ENCODE peak calls at places on chromosomes 12 and 14, in ten cellular contexts. One of them, this sample, is unnamed.

GRCh38 chr12:109723311-109723791 is 9.7 kb downstream of the FAM222A start:
- DNase-seq in psoas muscle: peak; percentile 87
- DNase-seq in CD8-positive, alpha-beta T cell: no peak
- DNase-seq in spleen: no peak
- DNase-seq in OCI-LY7: no peak
- DNase-seq in PC-9: no peak
- DNase-seq in effector memory CD4-positive, alpha-beta T cell: no peak
- DNase-seq in pancreas: peak; percentile 86
- DNase-seq in astrocyte: no peak
- DNase-seq in CD8-positive, alpha-beta memory T cell: no peak
- DNase-seq in this sample: no peak

GRCh38 chr12:110531741-110532333 is 29.7 kb downstream of the RAD9B start:
- DNase-seq in psoas muscle: no peak
- DNase-seq in CD8-positive, alpha-beta T cell: no peak
- DNase-seq in spleen: no peak
- DNase-seq in OCI-LY7: no peak
- DNase-seq in PC-9: no peak
- DNase-seq in effector memory CD4-positive, alpha-beta T cell: no peak
- DNase-seq in pancreas: no peak
- DNase-seq in astrocyte: peak; percentile 78
- DNase-seq in CD8-positive, alpha-beta memory T cell: no peak
- DNase-seq in this sample: no peak

GRCh38 chr14:68245146-68246073 is 425.8 kb downstream of the RAD51B start:
- DNase-seq in psoas muscle: no peak
- DNase-seq in CD8-positive, alpha-beta T cell: no peak
- DNase-seq in spleen: no peak
- DNase-seq in OCI-LY7: no peak
- DNase-seq in PC-9: no peak
- DNase-seq in effector memory CD4-positive, alpha-beta T cell: no peak
- DNase-seq in pancreas: no peak
- DNase-seq in astrocyte: peak; percentile 67
- DNase-seq in CD8-positive, alpha-beta memory T cell: no peak
- DNase-seq in this sample: no peak

GRCh38 chr14:80136358-80136757 is 74.9 kb downstream of the DIO2 start:
- DNase-seq in psoas muscle: no peak
- DNase-seq in CD8-positive, alpha-beta T cell: no peak
- DNase-seq in spleen: no peak
- DNase-seq in OCI-LY7: peak; percentile 62
- DNase-seq in PC-9: peak; percentile 46
- DNase-seq in effector memory CD4-positive, alpha-beta T cell: no peak
- DNase-seq in pancreas: no peak
- DNase-seq in astrocyte: peak; percentile 6
- DNase-seq in CD8-positive, alpha-beta memory T cell: no peak
- DNase-seq in this sample: peak; percentile 86

GRCh38 chr12:6767301-6767591 is 1.1 kb downstream of the PTMS start:
- DNase-seq in psoas muscle: no peak
- DNase-seq in CD8-positive, alpha-beta T cell: no peak
- DNase-seq in spleen: no peak
- DNase-seq in OCI-LY7: no peak
- DNase-seq in PC-9: no peak
- DNase-seq in effector memory CD4-positive, alpha-beta T cell: no peak
- DNase-seq in pancreas: no peak
- DNase-seq in astrocyte: no peak
- DNase-seq in CD8-positive, alpha-beta memory T cell: no peak
- DNase-seq in this sample: no peak

GRCh38 chr12:120721866-120722265 is 3.8 kb upstream of the ACADS start:
- DNase-seq in psoas muscle: no peak
- DNase-seq in CD8-positive, alpha-beta T cell: no peak
- DNase-seq in spleen: peak; percentile 15
- DNase-seq in OCI-LY7: peak; percentile 61
- DNase-seq in PC-9: no peak
- DNase-seq in effector memory CD4-positive, alpha-beta T cell: no peak
- DNase-seq in pancreas: no peak
- DNase-seq in astrocyte: no peak
- DNase-seq in CD8-positive, alpha-beta memory T cell: no peak
- DNase-seq in this sample: no peak

GRCh38 chr12:110159671-110160245 is 35.6 kb downstream of the IFT81 start:
- DNase-seq in psoas muscle: no peak
- DNase-seq in CD8-positive, alpha-beta T cell: no peak
- DNase-seq in spleen: no peak
- DNase-seq in OCI-LY7: no peak
- DNase-seq in PC-9: no peak
- DNase-seq in effector memory CD4-positive, alpha-beta T cell: no peak
- DNase-seq in pancreas: no peak
- DNase-seq in astrocyte: no peak
- DNase-seq in CD8-positive, alpha-beta memory T cell: no peak
- DNase-seq in this sample: no peak

GRCh38 chr14:42140001-42140400 is 533.3 kb downstream of the LRFN5 start:
- DNase-seq in psoas muscle: no peak
- DNase-seq in CD8-positive, alpha-beta T cell: no peak
- DNase-seq in spleen: no peak
- DNase-seq in OCI-LY7: no peak
- DNase-seq in PC-9: no peak
- DNase-seq in effector memory CD4-positive, alpha-beta T cell: no peak
- DNase-seq in pancreas: no peak
- DNase-seq in astrocyte: peak; percentile 5
- DNase-seq in CD8-positive, alpha-beta memory T cell: no peak
- DNase-seq in this sample: no peak

GRCh38 chr12:110804406-110804805 is 42.4 kb upstream of the CCDC63 start:
- DNase-seq in psoas muscle: no peak
- DNase-seq in CD8-positive, alpha-beta T cell: no peak
- DNase-seq in spleen: no peak
- DNase-seq in OCI-LY7: no peak
- DNase-seq in PC-9: no peak
- DNase-seq in effector memory CD4-positive, alpha-beta T cell: no peak
- DNase-seq in pancreas: no peak
- DNase-seq in astrocyte: no peak
- DNase-seq in CD8-positive, alpha-beta memory T cell: no peak
- DNase-seq in this sample: no peak

GRCh38 chr12:132392389-132393244 is 63.2 kb upstream of the GALNT9 start:
- DNase-seq in psoas muscle: peak; percentile 32
- DNase-seq in CD8-positive, alpha-beta T cell: no peak
- DNase-seq in spleen: peak; percentile 55
- DNase-seq in OCI-LY7: no peak
- DNase-seq in PC-9: no peak
- DNase-seq in effector memory CD4-positive, alpha-beta T cell: no peak
- DNase-seq in pancreas: no peak
- DNase-seq in astrocyte: no peak
- DNase-seq in CD8-positive, alpha-beta memory T cell: no peak
- DNase-seq in this sample: no peak

GRCh38 chr12:126747530-126748149 is 1519.3 kb upstream of the TMEM132C start:
- DNase-seq in psoas muscle: peak; percentile 60
- DNase-seq in CD8-positive, alpha-beta T cell: peak; percentile 31
- DNase-seq in spleen: peak; percentile 83
- DNase-seq in OCI-LY7: peak; percentile 38
- DNase-seq in PC-9: no peak
- DNase-seq in effector memory CD4-positive, alpha-beta T cell: peak; percentile 6
- DNase-seq in pancreas: peak; percentile 60
- DNase-seq in astrocyte: peak; percentile 6
- DNase-seq in CD8-positive, alpha-beta memory T cell: peak; percentile 65
- DNase-seq in this sample: no peak

GRCh38 chr12:63038361-63039100 is 103.6 kb upstream of the PPM1H start:
- DNase-seq in psoas muscle: no peak
- DNase-seq in CD8-positive, alpha-beta T cell: no peak
- DNase-seq in spleen: no peak
- DNase-seq in OCI-LY7: no peak
- DNase-seq in PC-9: no peak
- DNase-seq in effector memory CD4-positive, alpha-beta T cell: no peak
- DNase-seq in pancreas: no peak
- DNase-seq in astrocyte: no peak
- DNase-seq in CD8-positive, alpha-beta memory T cell: no peak
- DNase-seq in this sample: no peak

GRCh38 chr14:22438742-22439141 is 150.3 kb downstream of the DAD1 start:
- DNase-seq in psoas muscle: no peak
- DNase-seq in CD8-positive, alpha-beta T cell: no peak
- DNase-seq in spleen: no peak
- DNase-seq in OCI-LY7: no peak
- DNase-seq in PC-9: no peak
- DNase-seq in effector memory CD4-positive, alpha-beta T cell: no peak
- DNase-seq in pancreas: no peak
- DNase-seq in astrocyte: no peak
- DNase-seq in CD8-positive, alpha-beta memory T cell: no peak
- DNase-seq in this sample: no peak

GRCh38 chr12:93098077-93098476 is 169.0 kb upstream of the EEA1 start:
- DNase-seq in psoas muscle: peak; percentile 68
- DNase-seq in CD8-positive, alpha-beta T cell: peak; percentile 51
- DNase-seq in spleen: peak; percentile 78
- DNase-seq in OCI-LY7: peak; percentile 87
- DNase-seq in PC-9: no peak
- DNase-seq in effector memory CD4-positive, alpha-beta T cell: peak; percentile 9
- DNase-seq in pancreas: peak; percentile 45
- DNase-seq in astrocyte: no peak
- DNase-seq in CD8-positive, alpha-beta memory T cell: peak; percentile 75
- DNase-seq in this sample: no peak

DNA sequence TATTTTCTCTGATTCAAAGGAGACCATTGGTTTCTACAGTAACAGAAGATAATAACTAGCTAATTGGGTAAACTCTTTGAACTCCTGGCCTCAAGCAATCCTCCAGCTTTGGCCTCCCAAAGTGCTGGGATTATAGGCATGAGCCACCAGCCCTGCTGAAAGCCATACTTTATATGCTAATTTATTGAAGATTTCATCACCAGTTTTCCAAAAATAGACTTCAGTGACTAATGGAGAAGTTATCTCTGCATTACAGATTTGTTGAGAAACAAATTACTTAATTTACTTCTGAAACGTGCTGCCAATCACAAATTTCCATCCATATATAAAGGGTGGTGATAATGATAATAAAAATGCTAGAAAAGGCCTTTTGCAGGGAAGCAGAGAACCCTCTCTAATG is 1758.1 kb upstream of the SEL1L start:
- DNase-seq in psoas muscle: no peak
- DNase-seq in CD8-positive, alpha-beta T cell: no peak
- DNase-seq in spleen: no peak
- DNase-seq in OCI-LY7: no peak
- DNase-seq in PC-9: no peak
- DNase-seq in effector memory CD4-positive, alpha-beta T cell: no peak
- DNase-seq in pancreas: no peak
- DNase-seq in astrocyte: no peak
- DNase-seq in CD8-positive, alpha-beta memory T cell: no peak
- DNase-seq in this sample: no peak
- H3K27ac ChIP-seq in psoas muscle: no peak overlapping the region
- H3K27ac ChIP-seq in CD8-positive, alpha-beta T cell: no peak overlapping the region
- H3K27ac ChIP-seq in spleen: no peak overlapping the region
- H3K27ac ChIP-seq in OCI-LY7: no peak overlapping the region
- H3K27ac ChIP-seq in PC-9: no peak overlapping the region
- H3K27ac ChIP-seq in effector memory CD4-positive, alpha-beta T cell: no peak overlapping the region
- H3K27ac ChIP-seq in pancreas: no peak overlapping the region
- H3K27ac ChIP-seq in astrocyte: no peak overlapping the region
- H3K27ac ChIP-seq in CD8-positive, alpha-beta memory T cell: no peak overlapping the region
- H3K27ac ChIP-seq in this sample: no peak overlapping the region

GRCh38 chr12:3253682-3254275 is 176.6 kb downstream of the TSPAN9 start:
- DNase-seq in psoas muscle: no peak
- DNase-seq in CD8-positive, alpha-beta T cell: no peak
- DNase-seq in spleen: no peak
- DNase-seq in OCI-LY7: no peak
- DNase-seq in PC-9: no peak
- DNase-seq in effector memory CD4-positive, alpha-beta T cell: no peak
- DNase-seq in pancreas: no peak
- DNase-seq in astrocyte: no peak
- DNase-seq in CD8-positive, alpha-beta memory T cell: no peak
- DNase-seq in this sample: no peak
- H3K27ac ChIP-seq in psoas muscle: peak overlapping the region; percentile 96
- H3K27ac ChIP-seq in CD8-positive, alpha-beta T cell: no peak overlapping the region
- H3K27ac ChIP-seq in spleen: no peak overlapping the region
- H3K27ac ChIP-seq in OCI-LY7: no peak overlapping the region
- H3K27ac ChIP-seq in PC-9: no peak overlapping the region
- H3K27ac ChIP-seq in effector memory CD4-positive, alpha-beta T cell: no peak overlapping the region
- H3K27ac ChIP-seq in pancreas: no peak overlapping the region
- H3K27ac ChIP-seq in astrocyte: no peak overlapping the region
- H3K27ac ChIP-seq in CD8-positive, alpha-beta memory T cell: no peak overlapping the region
- H3K27ac ChIP-seq in this sample: no peak overlapping the region

GRCh38 chr12:11743748-11744147 is 94.3 kb downstream of the ETV6 start:
- DNase-seq in psoas muscle: no peak
- DNase-seq in CD8-positive, alpha-beta T cell: no peak
- DNase-seq in spleen: no peak
- DNase-seq in OCI-LY7: no peak
- DNase-seq in PC-9: no peak
- DNase-seq in effector memory CD4-positive, alpha-beta T cell: no peak
- DNase-seq in pancreas: no peak
- DNase-seq in astrocyte: no peak
- DNase-seq in CD8-positive, alpha-beta memory T cell: no peak
- DNase-seq in this sample: no peak

GRCh38 chr12:11746024-11746771 is 96.7 kb downstream of the ETV6 start:
- DNase-seq in psoas muscle: no peak
- DNase-seq in CD8-positive, alpha-beta T cell: no peak
- DNase-seq in spleen: no peak
- DNase-seq in OCI-LY7: peak; percentile 51
- DNase-seq in PC-9: peak; percentile 70
- DNase-seq in effector memory CD4-positive, alpha-beta T cell: no peak
- DNase-seq in pancreas: no peak
- DNase-seq in astrocyte: peak; percentile 79
- DNase-seq in CD8-positive, alpha-beta memory T cell: no peak
- DNase-seq in this sample: peak; percentile 97

GRCh38 chr12:11745112-11745511 is 95.6 kb downstream of the ETV6 start:
- DNase-seq in psoas muscle: no peak
- DNase-seq in CD8-positive, alpha-beta T cell: no peak
- DNase-seq in spleen: no peak
- DNase-seq in OCI-LY7: no peak
- DNase-seq in PC-9: no peak
- DNase-seq in effector memory CD4-positive, alpha-beta T cell: no peak
- DNase-seq in pancreas: no peak
- DNase-seq in astrocyte: no peak
- DNase-seq in CD8-positive, alpha-beta memory T cell: no peak
- DNase-seq in this sample: no peak

GRCh38 chr12:11741434-11742092 is 92.1 kb downstream of the ETV6 start:
- DNase-seq in psoas muscle: no peak
- DNase-seq in CD8-positive, alpha-beta T cell: no peak
- DNase-seq in spleen: no peak
- DNase-seq in OCI-LY7: no peak
- DNase-seq in PC-9: peak; percentile 46
- DNase-seq in effector memory CD4-positive, alpha-beta T cell: no peak
- DNase-seq in pancreas: no peak
- DNase-seq in astrocyte: no peak
- DNase-seq in CD8-positive, alpha-beta memory T cell: no peak
- DNase-seq in this sample: no peak

GRCh38 chr12:11743333-11743732 is 93.9 kb downstream of the ETV6 start:
- DNase-seq in psoas muscle: no peak
- DNase-seq in CD8-positive, alpha-beta T cell: no peak
- DNase-seq in spleen: no peak
- DNase-seq in OCI-LY7: no peak
- DNase-seq in PC-9: no peak
- DNase-seq in effector memory CD4-positive, alpha-beta T cell: no peak
- DNase-seq in pancreas: no peak
- DNase-seq in astrocyte: no peak
- DNase-seq in CD8-positive, alpha-beta memory T cell: no peak
- DNase-seq in this sample: no peak
- H3K27ac ChIP-seq in psoas muscle: no peak overlapping the region
- H3K27ac ChIP-seq in CD8-positive, alpha-beta T cell: no peak overlapping the region
- H3K27ac ChIP-seq in spleen: no peak overlapping the region
- H3K27ac ChIP-seq in OCI-LY7: peak overlapping the region; percentile 100
- H3K27ac ChIP-seq in PC-9: no peak overlapping the region
- H3K27ac ChIP-seq in effector memory CD4-positive, alpha-beta T cell: no peak overlapping the region
- H3K27ac ChIP-seq in pancreas: no peak overlapping the region
- H3K27ac ChIP-seq in astrocyte: no peak overlapping the region
- H3K27ac ChIP-seq in CD8-positive, alpha-beta memory T cell: no peak overlapping the region
- H3K27ac ChIP-seq in this sample: peak overlapping the region; percentile 21

DNA sequence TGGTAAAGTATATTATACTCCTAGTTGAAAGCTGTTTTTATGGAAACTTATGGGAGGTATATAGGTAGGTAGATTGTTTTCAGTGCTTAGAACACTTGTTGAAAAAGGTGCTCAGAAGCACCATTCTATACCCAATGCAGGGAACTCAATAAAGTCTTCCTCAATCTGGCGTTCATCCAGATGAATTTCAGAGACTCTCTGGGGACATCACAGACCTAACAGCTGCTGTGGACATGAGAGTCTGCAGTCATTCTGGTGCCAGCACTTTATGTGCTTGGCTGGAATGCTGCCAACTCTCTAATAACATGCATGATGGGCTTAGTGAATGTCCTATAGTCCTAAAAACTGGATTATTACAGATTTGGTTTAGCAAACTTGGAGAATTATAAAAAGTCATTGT is 115.9 kb downstream of the NTN4 start:
- DNase-seq in psoas muscle: no peak
- DNase-seq in CD8-positive, alpha-beta T cell: no peak
- DNase-seq in spleen: no peak
- DNase-seq in OCI-LY7: no peak
- DNase-seq in PC-9: no peak
- DNase-seq in effector memory CD4-positive, alpha-beta T cell: no peak
- DNase-seq in pancreas: no peak
- DNase-seq in astrocyte: no peak
- DNase-seq in CD8-positive, alpha-beta memory T cell: no peak
- DNase-seq in this sample: no peak
- H3K27ac ChIP-seq in psoas muscle: no peak overlapping the region
- H3K27ac ChIP-seq in CD8-positive, alpha-beta T cell: no peak overlapping the region
- H3K27ac ChIP-seq in spleen: peak overlapping the region; percentile 34
- H3K27ac ChIP-seq in OCI-LY7: no peak overlapping the region
- H3K27ac ChIP-seq in PC-9: no peak overlapping the region
- H3K27ac ChIP-seq in effector memory CD4-positive, alpha-beta T cell: no peak overlapping the region
- H3K27ac ChIP-seq in pancreas: no peak overlapping the region
- H3K27ac ChIP-seq in astrocyte: no peak overlapping the region
- H3K27ac ChIP-seq in CD8-positive, alpha-beta memory T cell: no peak overlapping the region
- H3K27ac ChIP-seq in this sample: no peak overlapping the region

This sample was measured in epithelial cell of prostate.